ENCODE peak calls at places on chromosome 15, in seven cellular contexts. G is CD4-positive, alpha-beta T cell; Y is CD8-positive, alpha-beta T cell; T is fibroblast of lung; R is nephron progenitor cell; O is vagina; P is keratinocyte. D is an unnamed sample.

GRCh38 chr15:70345251-70346019 is 247.7 kb upstream of the TLE3 start:
- DNase-seq in G (no peak), Y (peak), T (no peak), R (no peak), O (peak), P (no peak), D (no peak)

GRCh38 chr15:26632500-26632899 is 140.4 kb downstream of the GABRB3 start:
- DNase-seq in G (no peak), Y (no peak), T (no peak), R (no peak), O (no peak), P (no peak), D (no peak)

GRCh38 chr15:92901053-92901761 is 1.1 kb downstream of the CHD2 start:
- DNase-seq in G (no peak), Y (no peak), T (no peak), R (no peak), O (no peak), P (no peak), D (no peak)

GRCh38 chr15:100849021-100849831 is 30.4 kb upstream of the ALDH1A3 start:
- DNase-seq in G (peak), Y (peak), T (peak), R (peak), O (no peak), P (no peak), D (no peak)

GRCh38 chr15:70257573-70258220 is 160.0 kb upstream of the TLE3 start:
- DNase-seq in G (no peak), Y (no peak), T (no peak), R (no peak), O (no peak), P (no peak), D (no peak)

GRCh38 chr15:68378595-68378994 is 53.4 kb downstream of the ITGA11 start:
- DNase-seq in G (no peak), Y (no peak), T (no peak), R (no peak), O (no peak), P (no peak), D (no peak)

GRCh38 chr15:28017423-28017924 is 81.6 kb downstream of the OCA2 start:
- DNase-seq in G (no peak), Y (no peak), T (no peak), R (no peak), O (peak), P (no peak), D (no peak)

GRCh38 chr15:63157891-63158431 is 684 bp upstream of the RPS27L start:
- DNase-seq in G (no peak), Y (peak), T (peak), R (peak), O (no peak), P (no peak), D (peak)

GRCh38 chr15:89904519-89904918 is 8.2 kb downstream of the ARPIN start:
- DNase-seq in G (no peak), Y (no peak), T (no peak), R (no peak), O (no peak), P (no peak), D (no peak)

GRCh38 chr15:68333775-68334470 is 56.4 kb downstream of the FEM1B start:
- DNase-seq in G (no peak), Y (no peak), T (peak), R (no peak), O (no peak), P (no peak), D (no peak)

GRCh38 chr15:101000271-101000681 is 81.1 kb downstream of the LRRK1 start:
- DNase-seq in G (no peak), Y (no peak), T (peak), R (no peak), O (peak), P (no peak), D (no peak)

GRCh38 chr15:25469377-25469776 is 30.6 kb upstream of the UBE3A start:
- DNase-seq in G (no peak), Y (no peak), T (peak), R (no peak), O (no peak), P (no peak), D (no peak)

GRCh38 chr15:77179541-77179998 is 108.7 kb upstream of the TSPAN3 start:
- DNase-seq in G (no peak), Y (no peak), T (no peak), R (no peak), O (no peak), P (no peak), D (no peak)

GRCh38 chr15:87579537-87579936 is 677.0 kb downstream of the NTRK3 start:
- DNase-seq in G (no peak), Y (no peak), T (no peak), R (no peak), O (no peak), P (no peak), D (no peak)

GRCh38 chr15:84611631-84612030 is 10.8 kb downstream of the ZSCAN2 start:
- DNase-seq in G (no peak), Y (no peak), T (peak), R (no peak), O (no peak), P (no peak), D (no peak)

GRCh38 chr15:99578809-99579208 is 13.0 kb downstream of the MEF2A start:
- DNase-seq in G (no peak), Y (no peak), T (peak), R (no peak), O (no peak), P (no peak), D (no peak)

GRCh38 chr15:71251548-71252035 is 136.3 kb downstream of the THSD4 start:
- DNase-seq in G (no peak), Y (no peak), T (peak), R (no peak), O (no peak), P (no peak), D (no peak)

GRCh38 chr15:68312701-68313204 is 35.2 kb downstream of the FEM1B start:
- DNase-seq in G (no peak), Y (no peak), T (peak), R (no peak), O (no peak), P (no peak), D (no peak)

GRCh38 chr15:80932989-80933388 is 56.6 kb downstream of the MESD start:
- DNase-seq in G (no peak), Y (no peak), T (peak), R (no peak), O (no peak), P (no peak), D (no peak)

GRCh38 chr15:56869573-56869972 is 48.9 kb upstream of the TCF12 start:
- DNase-seq in G (no peak), Y (no peak), T (peak), R (peak), O (no peak), P (no peak), D (no peak)

GRCh38 chr15:81531141-81531592 is 157.2 kb upstream of the TMC3 start:
- DNase-seq in G (no peak), Y (no peak), T (peak), R (peak), O (no peak), P (no peak), D (no peak)

GRCh38 chr15:63999177-63999576 is 47.1 kb downstream of the DAPK2 start:
- DNase-seq in G (no peak), Y (no peak), T (no peak), R (no peak), O (no peak), P (no peak), D (no peak)

GRCh38 chr15:81825136-81825535 is 220.7 kb downstream of the MEX3B start:
- DNase-seq in G (no peak), Y (no peak), T (no peak), R (no peak), O (no peak), P (no peak), D (no peak)

GRCh38 chr15:81373996-81374395 is at the start of gene TMC3:
- DNase-seq in G (no peak), Y (no peak), T (peak), R (peak), O (no peak), P (no peak), D (no peak)

GRCh38 chr15:99526671-99527070 is 39.1 kb upstream of the MEF2A start:
- DNase-seq in G (no peak), Y (no peak), T (no peak), R (no peak), O (no peak), P (no peak), D (no peak)

GRCh38 chr15:32872606-32873291 is 154.9 kb downstream of the GREM1 start:
- DNase-seq in G (no peak), Y (no peak), T (peak), R (no peak), O (no peak), P (no peak), D (peak)

GRCh38 chr15:33190539-33190938 is 4.0 kb downstream of the FMN1 start:
- DNase-seq in G (no peak), Y (no peak), T (no peak), R (no peak), O (no peak), P (no peak), D (no peak)

DNA sequence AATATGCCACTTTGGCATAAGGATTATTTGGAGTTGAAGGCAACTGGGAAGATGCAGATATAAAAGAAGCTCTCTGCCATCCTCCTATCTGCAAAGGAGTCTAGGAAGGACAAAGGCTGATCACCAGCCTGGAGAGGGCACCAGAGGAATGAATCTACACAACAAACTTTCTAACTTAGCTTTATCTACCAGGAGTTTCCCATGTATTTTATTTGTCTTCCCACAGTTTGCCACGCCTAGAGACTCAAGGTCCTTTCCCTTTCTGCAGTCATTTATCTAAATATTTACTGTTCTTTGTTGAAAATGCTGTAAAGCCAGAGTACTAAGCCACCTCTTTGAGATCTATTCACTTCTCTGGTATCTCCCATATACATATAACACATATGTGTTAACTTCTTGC is 32.2 kb downstream of the GPR176 start:
- DNase-seq in G (no peak), Y (no peak), T (peak), R (no peak), O (no peak), P (no peak), D (peak)
- TF ChIP-seq CTCF in G (no peak), Y (no peak), T (peak), R (no peak), O (no peak), P (peak), D (peak)

DNA sequence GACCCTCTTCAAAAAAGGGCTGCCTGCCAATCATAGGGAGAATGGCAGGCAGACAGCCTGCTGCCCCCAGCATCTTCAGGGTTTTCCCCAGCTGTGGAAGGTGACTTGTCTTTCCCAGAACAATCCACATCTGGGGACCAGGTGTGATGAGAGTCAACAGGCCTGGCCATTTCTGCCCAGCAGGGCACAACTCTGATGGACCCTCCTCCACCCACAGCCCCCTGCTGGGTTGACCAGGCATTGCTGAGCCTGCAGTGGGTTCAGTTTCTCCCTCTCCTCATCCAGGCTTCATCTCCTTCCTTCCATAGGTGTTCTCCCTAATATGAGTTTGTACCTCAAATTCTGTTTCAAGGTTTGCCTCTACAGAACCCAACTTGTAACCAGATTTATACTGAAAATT is 111.0 kb downstream of the MINAR1 start:
- DNase-seq in G (no peak), Y (no peak), T (no peak), R (no peak), O (no peak), P (no peak), D (no peak)
- TF ChIP-seq CTCF in G (no peak), Y (no peak), T (no peak), R (no peak), O (no peak), P (peak), D (no peak)

GRCh38 chr15:60583946-60584345 is 105.0 kb upstream of the ICE2 start:
- DNase-seq in G (no peak), Y (no peak), T (no peak), R (no peak), O (no peak), P (no peak), D (no peak)
- TF ChIP-seq CTCF in G (no peak), Y (no peak), T (no peak), R (no peak), O (no peak), P (peak), D (no peak)

GRCh38 chr15:45715528-45715927 is 80.7 kb downstream of the SQOR start:
- DNase-seq in G (no peak), Y (no peak), T (no peak), R (no peak), O (no peak), P (no peak), D (no peak)
- TF ChIP-seq CTCF in G (peak), Y (no peak), T (peak), R (no peak), O (no peak), P (peak), D (peak)

GRCh38 chr15:75616766-75617165 is 8.8 kb downstream of the SNUPN start:
- DNase-seq in G (no peak), Y (no peak), T (no peak), R (no peak), O (no peak), P (no peak), D (no peak)

GRCh38 chr15:75625542-75626347 is at the start of gene SNUPN:
- DNase-seq in G (peak), Y (peak), T (peak), R (peak), O (no peak), P (no peak), D (peak)

GRCh38 chr15:75622505-75622904 is 3.0 kb downstream of the SNUPN start:
- DNase-seq in G (no peak), Y (no peak), T (no peak), R (no peak), O (no peak), P (no peak), D (no peak)

GRCh38 chr15:75620043-75620775 is 5.3 kb downstream of the SNUPN start:
- DNase-seq in G (no peak), Y (no peak), T (peak), R (no peak), O (no peak), P (no peak), D (no peak)

GRCh38 chr15:75620776-75621536 is 4.6 kb downstream of the SNUPN start:
- DNase-seq in G (no peak), Y (no peak), T (peak), R (no peak), O (no peak), P (no peak), D (peak)
- TF ChIP-seq CTCF in G (no peak), Y (no peak), T (peak), R (no peak), O (no peak), P (peak), D (peak)

GRCh38 chr15:67033521-67033920 is 31.9 kb upstream of the SMAD3 start:
- DNase-seq in G (peak), Y (peak), T (no peak), R (no peak), O (no peak), P (no peak), D (no peak)
- TF ChIP-seq CTCF in G (peak), Y (no peak), T (no peak), R (no peak), O (no peak), P (no peak), D (no peak)

DNA sequence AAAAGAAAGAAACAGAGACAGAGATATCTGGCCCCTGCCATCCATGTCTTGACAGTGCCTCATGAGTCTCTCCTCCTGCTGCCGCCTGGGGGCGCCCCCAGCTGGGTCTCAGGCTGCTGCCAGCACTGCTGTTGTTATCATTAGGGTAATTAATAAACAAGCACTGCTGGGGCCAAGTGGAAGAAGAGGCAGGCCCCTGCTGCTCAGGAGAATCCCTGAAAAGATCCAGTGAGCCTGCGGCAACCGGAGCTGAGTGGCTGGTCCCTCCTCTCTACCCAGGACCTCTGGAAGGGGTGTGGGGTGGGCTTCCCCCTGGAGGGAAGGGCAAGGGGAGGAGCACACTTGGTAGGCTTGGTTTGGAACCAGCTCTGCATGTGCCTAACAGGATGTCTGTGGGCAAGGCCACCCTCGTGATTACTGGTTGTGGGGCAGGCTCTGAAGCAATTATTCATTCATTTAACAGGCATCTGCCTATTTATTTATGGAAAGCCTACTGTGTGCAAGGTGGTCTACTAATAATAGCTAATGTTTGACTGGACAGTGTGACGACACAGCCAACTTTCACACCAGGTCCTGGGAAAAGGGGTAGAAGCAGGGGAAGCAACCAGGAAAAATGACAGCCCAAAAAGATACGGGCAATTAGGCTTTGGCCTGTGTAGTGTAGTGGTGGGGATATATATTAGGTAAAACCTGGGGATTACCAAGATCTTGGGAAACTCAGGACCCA is 1.2 kb upstream of the TYRO3 start:
- DNase-seq in G (peak), Y (peak), T (peak), R (peak), O (no peak), P (no peak), D (peak)
- TF ChIP-seq CTCF in G (peak), Y (peak), T (peak), R (peak), O (peak), P (peak), D (peak)

GRCh38 chr15:78425643-78426042 is 12.4 kb upstream of the IREB2 start:
- DNase-seq in G (no peak), Y (no peak), T (no peak), R (no peak), O (no peak), P (no peak), D (no peak)

GRCh38 chr15:78422571-78423340 is 15.3 kb upstream of the IREB2 start:
- DNase-seq in G (peak), Y (peak), T (peak), R (peak), O (no peak), P (peak), D (no peak)

GRCh38 chr15:78427985-78428384 is 10.0 kb upstream of the IREB2 start:
- DNase-seq in G (no peak), Y (no peak), T (no peak), R (no peak), O (no peak), P (no peak), D (no peak)

GRCh38 chr15:78421241-78421994 is 16.6 kb upstream of the IREB2 start:
- DNase-seq in G (no peak), Y (no peak), T (no peak), R (no peak), O (no peak), P (no peak), D (no peak)

DNA sequence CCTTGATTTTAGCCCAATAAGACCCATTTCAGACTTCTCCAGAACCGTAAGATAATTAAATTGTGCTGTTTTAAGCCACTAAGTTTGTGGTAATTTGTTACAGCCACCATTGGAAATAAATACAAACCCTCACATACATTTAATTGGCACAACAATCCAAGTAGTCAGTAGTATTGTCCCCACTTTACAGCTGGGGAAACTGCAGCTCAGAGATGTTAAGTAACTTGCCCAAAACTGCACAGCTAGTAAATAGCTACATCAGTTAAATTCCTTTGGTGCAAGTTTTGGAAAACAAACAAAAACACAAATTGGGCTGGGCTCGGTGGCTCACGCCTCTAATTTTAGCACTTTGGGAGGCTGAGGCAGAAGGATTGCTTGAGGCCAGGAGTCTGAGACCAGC is 13.3 kb upstream of the IREB2 start:
- DNase-seq in G (no peak), Y (no peak), T (no peak), R (no peak), O (no peak), P (no peak), D (no peak)
- TF ChIP-seq CTCF in G (no peak), Y (no peak), T (no peak), R (no peak), O (no peak), P (no peak), D (no peak)

D was measured in AG09319.